ENCODE peak calls at places on chromosomes 6 and 20, in six cellular contexts. V is T-helper 9 cell, T is retina, H is T-helper 2 cell, U is A172, F is EH. I is an unnamed sample.

GRCh38 chr6:82833481-82833880 is 232.2 kb downstream of the UBE3D start:
- DNase-seq in V (no peak), F (no peak), H (no peak), U (no peak), T (no peak), I (no peak)

GRCh38 chr6:21808551-21809181 is 215.1 kb downstream of the SOX4 start:
- DNase-seq in V (no peak), U (no peak), H (no peak), F (no peak), T (no peak), I (no peak)

GRCh38 chr6:16741112-16742016 is 19.9 kb downstream of the ATXN1 start:
- DNase-seq in F (peak; percentile 98), H (no peak), T (no peak), V (no peak), U (peak; percentile 94), I (no peak)

GRCh38 chr20:4942336-4942735 is 59.0 kb downstream of the SLC23A2 start:
- DNase-seq in V (no peak), F (peak; percentile 49), H (no peak), T (no peak), U (no peak), I (no peak)

GRCh38 chr6:3392930-3393575 is 63.8 kb downstream of the SLC22A23 start:
- DNase-seq in V (no peak), F (no peak), H (no peak), U (peak; percentile 32), T (no peak), I (no peak)

GRCh38 chr6:34341481-34341971 is 50.9 kb downstream of the NUDT3 start:
- DNase-seq in T (no peak), V (no peak), U (peak; percentile 41), F (peak; percentile 60), H (no peak), I (no peak)

GRCh38 chr6:34981951-34982350 is 92.9 kb downstream of the ANKS1A start:
- DNase-seq in U (peak; percentile 18), V (no peak), T (no peak), H (no peak), F (peak; percentile 81), I (no peak)

GRCh38 chr6:44073612-44074382 is 53.5 kb downstream of the MRPL14 start:
- DNase-seq in U (no peak), V (no peak), F (peak; percentile 45), H (no peak), T (peak; percentile 85), I (no peak)

GRCh38 chr20:12090920-12091319 is 173.2 kb downstream of the BTBD3 start:
- DNase-seq in T (no peak), V (no peak), F (no peak), U (no peak), H (no peak), I (no peak)

GRCh38 chr20:57386762-57387161 is 4.4 kb upstream of the RBM38 start:
- DNase-seq in V (no peak), F (no peak), T (no peak), U (no peak), H (no peak), I (no peak)

GRCh38 chr6:89834884-89835792 is 5.5 kb downstream of the CASP8AP2 start:
- DNase-seq in U (no peak), T (no peak), F (peak; percentile 56), H (no peak), V (no peak), I (peak; percentile 36)

GRCh38 chr20:21175433-21175832 is 49.6 kb downstream of the KIZ start:
- DNase-seq in T (no peak), U (no peak), V (no peak), H (no peak), F (no peak), I (no peak)

GRCh38 chr6:37731888-37732287 is 34.2 kb upstream of the MDGA1 start:
- DNase-seq in U (peak; percentile 15), F (no peak), H (peak; percentile 14), T (no peak), V (no peak), I (no peak)

GRCh38 chr20:34388000-34388399 is 24.9 kb downstream of the ITCH start:
- DNase-seq in U (no peak), T (no peak), V (no peak), H (no peak), F (no peak), I (no peak)

GRCh38 chr20:60224914-60225313 is 266.7 kb downstream of the CDH26 start:
- DNase-seq in U (peak; percentile 17), T (no peak), F (peak; percentile 43), V (no peak), H (no peak), I (no peak)

GRCh38 chr20:31693987-31694661 is 28.5 kb downstream of the BCL2L1 start:
- DNase-seq in V (no peak), H (no peak), T (peak; percentile 69), U (peak; percentile 59), F (no peak), I (no peak)

GRCh38 chr6:33815854-33816253 is 12.1 kb upstream of the MLN start:
- DNase-seq in T (no peak), U (peak; percentile 21), H (no peak), V (no peak), F (peak; percentile 46), I (no peak)

GRCh38 chr6:165751486-165751885 is 88.4 kb upstream of the PDE10A start:
- DNase-seq in H (no peak), T (no peak), V (no peak), U (no peak), F (no peak), I (no peak)

GRCh38 chr20:21513881-21514540 is at the start of gene NKX2-2:
- DNase-seq in F (no peak), H (no peak), U (peak; percentile 56), V (no peak), T (peak; percentile 25), I (peak; percentile 36)

GRCh38 chr20:21509597-21510331 is 4.1 kb downstream of the NKX2-2 start:
- DNase-seq in U (no peak), V (no peak), T (peak; percentile 78), H (no peak), F (peak; percentile 75), I (peak; percentile 56)

GRCh38 chr6:81023007-81023582 is 729.4 kb downstream of the TENT5A start:
- DNase-seq in V (no peak), T (no peak), H (no peak), F (peak; percentile 1), U (peak; percentile 4), I (no peak)

GRCh38 chr20:63520594-63520938 is at the start of gene PPDPF:
- DNase-seq in V (peak; percentile 84), T (peak; percentile 88), U (peak; percentile 55), F (peak; percentile 80), H (peak; percentile 82), I (no peak)

GRCh38 chr6:129677634-129678325 is 32.2 kb downstream of the ARHGAP18 start:
- DNase-seq in T (no peak), U (no peak), H (no peak), F (no peak), V (no peak), I (no peak)

GRCh38 chr20:10469599-10469998 is 34.5 kb downstream of the SLX4IP start:
- DNase-seq in V (no peak), T (no peak), H (no peak), U (peak; percentile 67), F (peak; percentile 87), I (peak; percentile 76)

GRCh38 chr20:20711413-20711812 is 1.0 kb downstream of the RALGAPA2 start:
- DNase-seq in U (no peak), H (no peak), V (peak; percentile 2), F (no peak), T (no peak), I (no peak)

GRCh38 chr6:43076093-43076927 is at the start of gene PTK7:
- DNase-seq in H (no peak), V (no peak), T (peak; percentile 86), F (peak; percentile 70), U (peak; percentile 25), I (no peak)

GRCh38 chr6:38572186-38572813 is 67.4 kb downstream of the BTBD9 start:
- DNase-seq in U (no peak), F (no peak), T (no peak), H (no peak), V (no peak), I (no peak)

GRCh38 chr20:53884859-53885654 is 185.3 kb downstream of the BCAS1 start:
- DNase-seq in U (no peak), V (no peak), F (no peak), H (no peak), T (no peak), I (no peak)

GRCh38 chr6:148837941-148838340 is 91.1 kb downstream of the UST start:
- DNase-seq in T (no peak), V (no peak), H (no peak), F (no peak), U (no peak), I (no peak)

GRCh38 chr6:130526466-130526865 is 160.6 kb downstream of the TMEM200A start:
- DNase-seq in U (no peak), H (no peak), V (no peak), F (no peak), T (no peak), I (no peak)

GRCh38 chr6:39225543-39225942 is 3.7 kb downstream of the KCNK5 start:
- DNase-seq in H (no peak), F (no peak), V (no peak), U (no peak), T (no peak), I (no peak)

GRCh38 chr20:277496-277781 is 13.1 kb downstream of the C20orf96 start:
- DNase-seq in U (no peak), F (no peak), T (no peak), V (no peak), H (no peak), I (no peak)

GRCh38 chr20:48729538-48729937 is 98.3 kb downstream of the PREX1 start:
- DNase-seq in U (no peak), V (no peak), H (no peak), F (no peak), T (no peak), I (no peak)

GRCh38 chr6:30885999-30886896 is 1.9 kb downstream of the DDR1 start:
- DNase-seq in U (peak; percentile 89), T (peak; percentile 93), V (no peak), H (no peak), F (peak; percentile 93), I (no peak)

GRCh38 chr6:4848382-4849068 is 72.3 kb downstream of the CDYL start:
- DNase-seq in H (no peak), T (no peak), U (peak; percentile 33), V (no peak), F (peak; percentile 37), I (no peak)

I was measured in coronary artery.